ENCODE peak calls at places on chromosome 13, in five cellular contexts. W is GM23338; P is RPMI7951; S is WTC11; E is stimulated activated CD8-positive, alpha-beta memory T cell treated with anti-CD3 and anti-CD28 coated beads, Interleukin-7, amount 100 ng/mL, for 24 hours. M is an unnamed sample.

GRCh38 chr13:41621716-41622508 is 164.6 kb downstream of the RGCC start:
- DNase-seq in W (no peak), P (no peak), S (no peak), E (no peak), M (no peak)

GRCh38 chr13:101450749-101451130 is 1.7 kb upstream of the ITGBL1 start:
- DNase-seq in W (no peak), P (no peak), S (no peak), E (no peak), M (no peak)

GRCh38 chr13:99642841-99643240 is 141.6 kb downstream of the TM9SF2 start:
- DNase-seq in W (no peak), P (no peak), S (no peak), E (no peak), M (no peak)

GRCh38 chr13:109036091-109036490 is 406.7 kb downstream of the MYO16 start:
- DNase-seq in W (no peak), P (no peak), S (no peak), E (no peak), M (no peak)

GRCh38 chr13:50742353-50742752 is 101.1 kb downstream of the DLEU7 start:
- DNase-seq in W (no peak), P (no peak), S (no peak), E (no peak), M (no peak)

GRCh38 chr13:112688560-112689497 is 1.0 kb upstream of the ATP11A start:
- DNase-seq in W (peak), P (no peak), S (peak), E (no peak), M (peak)

GRCh38 chr13:106612688-106613087 is 44.8 kb upstream of the ARGLU1 start:
- DNase-seq in W (no peak), P (peak), S (no peak), E (no peak), M (no peak)

GRCh38 chr13:81686877-81687276 is 1346.0 kb upstream of the SPRY2 start:
- DNase-seq in W (no peak), P (no peak), S (no peak), E (no peak), M (no peak)

GRCh38 chr13:44812818-44813217 is 176.5 kb downstream of the NUFIP1 start:
- DNase-seq in W (no peak), P (no peak), S (no peak), E (no peak), M (no peak)

GRCh38 chr13:79492313-79492798 is 11.4 kb downstream of the NDFIP2 start:
- DNase-seq in W (peak), P (no peak), S (no peak), E (no peak), M (no peak)

GRCh38 chr13:109345433-109345941 is 440.9 kb downstream of the IRS2 start:
- DNase-seq in W (no peak), P (peak), S (no peak), E (no peak), M (no peak)

GRCh38 chr13:100800283-100800875 is 125.8 kb upstream of the TMTC4 start:
- DNase-seq in W (no peak), P (no peak), S (no peak), E (no peak), M (no peak)

GRCh38 chr13:114146629-114147028 is 14.2 kb upstream of the RASA3 start:
- DNase-seq in W (peak), P (no peak), S (peak), E (no peak), M (no peak)

GRCh38 chr13:54627973-54628372 is 1599.4 kb downstream of the OLFM4 start:
- DNase-seq in W (no peak), P (no peak), S (no peak), E (no peak), M (no peak)

GRCh38 chr13:108427355-108427754 is 157.8 kb downstream of the TNFSF13B start:
- DNase-seq in W (no peak), P (no peak), S (no peak), E (no peak), M (no peak)

GRCh38 chr13:80547885-80548284 is 207.0 kb upstream of the SPRY2 start:
- DNase-seq in W (no peak), P (no peak), S (no peak), E (no peak), M (no peak)

GRCh38 chr13:112618501-112618900 is 30.5 kb upstream of the TUBGCP3 start:
- DNase-seq in W (no peak), P (no peak), S (no peak), E (no peak), M (no peak)

GRCh38 chr13:42594577-42595571 is 20.9 kb downstream of the TNFSF11 start:
- DNase-seq in W (peak), P (peak), S (peak), E (no peak), M (peak)

GRCh38 chr13:26457212-26457611 is 100.3 kb upstream of the WASF3 start:
- DNase-seq in W (no peak), P (peak), S (no peak), E (no peak), M (no peak)

GRCh38 chr13:111111376-111111937 is 3.7 kb upstream of the ARHGEF7 start:
- DNase-seq in W (no peak), P (no peak), S (no peak), E (no peak), M (no peak)

GRCh38 chr13:76735641-76736040 is 150.6 kb downstream of the KCTD12 start:
- DNase-seq in W (no peak), P (no peak), S (no peak), E (no peak), M (no peak)

M was measured in KG1.